ENCODE peak calls at places on chromosomes 4 and X, in five cellular contexts. V is OCI-LY7, Z is A549, U is GM06990, I is AG10803. D is an unnamed sample.

GRCh38 chrX:35561985-35562384 is 236.2 kb upstream of the MAGEB16 start:
- DNase-seq in V (no peak), U (no peak), Z (no peak), I (no peak), D (no peak)

GRCh38 chr4:152415980-152416379 is 119.9 kb downstream of the FBXW7 start:
- DNase-seq in I (peak), Z (no peak), V (no peak), U (no peak), D (no peak)

GRCh38 chrX:153773741-153774575 is 6.9 kb upstream of the SRPK3 start:
- DNase-seq in I (no peak), Z (no peak), U (peak), V (no peak), D (no peak)

GRCh38 chr4:20260821-20261220 is 9.1 kb downstream of the SLIT2 start:
- DNase-seq in I (peak), V (no peak), U (no peak), Z (no peak), D (no peak)

GRCh38 chr4:141913928-141914327 is 277.5 kb downstream of the IL15 start:
- DNase-seq in Z (no peak), V (no peak), I (peak), U (no peak), D (no peak)

GRCh38 chr4:139042981-139043460 is 27.4 kb downstream of the NOCT start:
- DNase-seq in V (no peak), I (peak), Z (no peak), U (no peak), D (no peak)

GRCh38 chr4:88012652-88013051 is 5.2 kb downstream of the PKD2 start:
- DNase-seq in V (peak), Z (no peak), I (no peak), U (no peak), D (peak)

GRCh38 chr4:1756079-1756478 is 34.8 kb downstream of the TACC3 start:
- DNase-seq in Z (no peak), U (no peak), I (no peak), V (no peak), D (no peak)

GRCh38 chr4:104022871-104023270 is 303.1 kb upstream of the TACR3 start:
- DNase-seq in Z (no peak), V (no peak), I (no peak), U (peak), D (no peak)

DNA sequence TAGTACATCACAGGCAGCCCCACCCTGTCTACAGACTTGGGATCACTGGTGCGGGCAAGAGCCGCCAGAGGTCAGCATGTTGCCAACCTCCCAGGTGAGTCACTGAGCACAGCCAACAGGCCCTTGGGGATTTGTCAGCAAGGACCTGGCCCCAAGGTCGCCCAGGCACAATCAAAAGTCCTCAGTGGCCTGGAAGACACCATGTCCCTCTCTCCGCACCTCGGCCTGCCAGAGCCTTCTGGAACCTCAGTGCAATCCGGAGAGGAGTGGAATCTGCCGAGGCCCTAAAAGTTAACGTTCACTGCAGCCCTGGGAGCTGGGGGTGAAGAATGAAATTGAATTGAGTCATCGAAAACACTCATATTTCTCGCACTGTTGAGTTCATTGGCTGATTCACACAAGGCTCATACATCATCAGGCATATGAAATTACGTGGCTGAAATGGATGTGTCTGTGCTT is 74.3 kb downstream of the WFS1 start:
- DNase-seq in Z (peak), U (no peak), V (peak), I (peak), D (no peak)
- TF ChIP-seq CTCF in Z (peak), U (peak), V (peak), I (peak), D (peak)

GRCh38 chrX:69299271-69299670 is 134.0 kb upstream of the PJA1 start:
- DNase-seq in Z (no peak), U (no peak), I (no peak), V (no peak), D (no peak)
- TF ChIP-seq CTCF in Z (no peak), U (no peak), I (no peak), V (no peak), D (no peak)

DNA sequence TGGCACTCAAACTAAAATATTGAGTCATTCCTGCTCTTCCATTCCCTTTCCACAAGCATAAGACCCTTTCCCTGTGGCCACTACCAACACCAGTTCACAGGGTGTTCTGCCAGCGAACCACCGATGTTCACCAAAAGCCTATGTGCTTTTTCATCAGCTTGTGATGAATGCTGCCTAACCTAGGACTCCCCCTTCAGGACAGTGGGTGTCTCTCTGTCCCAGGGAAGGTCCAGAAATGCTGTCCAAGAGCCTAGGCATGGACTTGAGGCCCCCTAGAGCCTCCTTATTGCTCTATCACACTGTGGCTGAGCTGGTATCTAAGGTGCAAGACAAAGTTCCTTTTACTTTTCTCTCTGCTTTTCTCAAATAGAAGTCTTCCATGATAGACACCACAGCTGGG is 1015.6 kb downstream of the PCDH19 start:
- DNase-seq in V (no peak), I (no peak), Z (no peak), U (no peak), D (no peak)
- TF ChIP-seq CTCF in V (no peak), I (no peak), Z (no peak), U (peak), D (no peak)

GRCh38 chr4:144557404-144557803 is 88.6 kb upstream of the HHIP start:
- DNase-seq in Z (no peak), I (no peak), U (no peak), V (no peak), D (no peak)
- TF ChIP-seq CTCF in Z (peak), I (no peak), U (no peak), V (no peak), D (no peak)

GRCh38 chrX:74018253-74018652 is 285.7 kb upstream of the ZCCHC13 start:
- DNase-seq in I (no peak), Z (no peak), U (no peak), V (no peak), D (no peak)

DNA sequence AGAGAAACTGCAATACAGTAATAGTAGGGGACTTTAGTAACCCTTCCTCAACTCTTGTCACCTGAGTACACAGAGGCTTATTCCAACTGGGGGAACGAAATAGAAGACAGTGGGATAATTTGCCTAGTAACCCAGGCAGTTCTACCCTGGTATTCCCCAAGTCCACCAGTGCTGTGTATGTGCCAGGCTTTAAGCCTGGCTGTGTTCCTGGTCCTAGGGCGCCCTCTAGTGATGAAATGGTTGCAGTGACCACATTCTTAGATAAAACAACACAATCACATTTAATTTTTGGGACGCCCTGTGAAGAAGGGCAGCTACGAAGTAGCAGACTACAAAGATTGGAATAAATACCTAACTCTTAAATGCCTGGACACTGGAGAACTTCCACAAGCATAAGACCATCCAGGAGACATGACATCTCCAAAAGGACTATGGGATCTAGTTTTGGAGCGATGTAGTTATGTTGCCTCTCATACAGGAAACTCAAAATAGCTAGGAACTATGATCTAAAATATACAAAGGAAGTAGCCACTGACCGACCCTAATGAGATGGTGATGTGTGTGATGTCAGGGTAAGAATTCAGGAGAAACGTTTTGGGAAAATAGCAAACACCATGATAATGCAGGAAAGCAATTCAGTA is 288.5 kb upstream of the ZCCHC13 start:
- DNase-seq in Z (peak), V (peak), I (peak), U (peak), D (peak)
- TF ChIP-seq CTCF in Z (peak), V (peak), I (peak), U (peak), D (peak)

DNA sequence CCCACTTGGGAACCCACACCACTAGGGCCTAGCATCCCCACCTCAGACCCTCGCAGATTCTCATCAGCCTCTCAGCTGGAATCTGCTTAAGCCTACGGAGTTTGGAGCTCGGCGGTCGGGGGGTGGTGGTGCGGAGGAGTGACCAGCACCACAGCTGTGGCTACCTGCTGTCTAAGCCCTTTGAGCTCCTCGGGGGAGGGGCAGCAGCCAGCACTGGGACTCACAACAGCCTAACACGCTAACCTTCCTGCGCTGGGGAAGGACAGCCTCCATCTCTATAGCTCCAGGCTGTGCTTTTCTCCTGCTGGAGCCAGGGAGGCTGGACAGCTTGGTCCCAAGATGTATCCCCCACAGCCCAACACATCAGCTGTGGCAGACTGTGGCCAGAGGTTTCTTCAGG is 281.5 kb downstream of the USP46 start:
- DNase-seq in I (no peak), V (no peak), Z (no peak), U (no peak), D (no peak)
- TF ChIP-seq CTCF in I (no peak), V (no peak), Z (no peak), U (no peak), D (no peak)

DNA sequence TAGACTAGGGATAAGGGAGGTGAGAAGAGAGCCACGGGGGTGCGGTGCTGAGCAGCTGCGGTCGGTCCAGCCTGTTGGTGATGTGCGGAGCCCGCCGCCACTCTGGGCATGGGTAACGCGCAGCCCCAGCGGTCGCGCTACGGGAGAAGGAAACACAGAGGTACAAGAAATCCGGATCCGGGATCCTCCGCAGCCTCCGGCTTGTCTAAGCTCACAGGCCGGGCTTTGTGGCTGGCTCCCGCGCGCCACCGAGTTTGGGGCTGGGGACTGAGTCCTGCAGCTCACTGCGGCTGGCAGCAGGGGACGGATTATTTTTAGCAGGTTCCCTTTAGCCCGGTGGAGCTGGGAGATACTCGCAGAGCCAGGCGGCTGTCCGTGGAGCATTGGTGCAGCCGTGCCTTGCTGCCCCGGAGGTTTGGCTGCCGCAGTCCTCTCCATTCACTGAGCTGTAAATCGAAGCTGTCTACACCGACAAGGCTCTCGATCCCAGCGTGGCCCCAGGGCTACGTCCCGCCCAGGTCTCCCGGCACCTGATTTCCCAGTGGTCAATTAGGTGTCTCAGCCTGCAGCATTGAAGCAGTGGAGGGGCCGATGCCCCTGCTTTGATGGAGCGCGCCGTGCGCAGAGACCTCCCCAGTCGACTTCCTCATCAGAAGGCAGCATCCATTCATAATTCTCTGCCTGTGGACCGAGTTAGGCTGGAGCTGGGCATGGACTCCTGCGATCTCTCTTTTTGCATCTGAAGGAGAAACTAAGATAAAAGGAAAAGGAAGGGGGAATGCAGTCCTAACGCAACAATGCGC is 81.9 kb upstream of the SCML1 start:
- DNase-seq in U (no peak), Z (no peak), I (peak), V (no peak), D (no peak)
- TF ChIP-seq CTCF in U (no peak), Z (no peak), I (no peak), V (no peak), D (no peak)

GRCh38 chr4:34953145-34953799 is 1291.0 kb downstream of the ARAP2 start:
- DNase-seq in Z (peak), V (no peak), I (no peak), U (no peak), D (no peak)
- TF ChIP-seq CTCF in Z (peak), V (no peak), I (no peak), U (no peak), D (no peak)

D was measured in GM10248.